ENCODE peak calls at places on chromosomes 13 and 19, in eight cellular contexts. X, O, Z, C, K, D, T and P are unnamed samples.

GRCh38 chr19:19746286-19747213 is 13.6 kb upstream of the ZNF14 start:
- DNase-seq in K (no peak), X (no peak), Z (no peak), T (no peak), D (no peak), O (no peak), C (no peak), P (no peak)

GRCh38 chr13:31322025-31322424 is 122.2 kb downstream of the B3GLCT start:
- DNase-seq in X (no peak), O (no peak), Z (peak; percentile 9), D (no peak), C (no peak), K (no peak), T (peak; percentile 58), P (no peak)

GRCh38 chr13:80547885-80548284 is 207.0 kb upstream of the SPRY2 start:
- DNase-seq in O (no peak), T (no peak), K (no peak), X (no peak), Z (peak; percentile 22), C (no peak), D (no peak), P (no peak)

GRCh38 chr13:74264333-74264732 is 130.1 kb upstream of the KLF12 start:
- DNase-seq in O (no peak), K (no peak), Z (no peak), D (no peak), C (no peak), X (no peak), T (no peak), P (no peak)

GRCh38 chr13:80529734-80530133 is 188.8 kb upstream of the SPRY2 start:
- DNase-seq in K (no peak), C (no peak), T (peak; percentile 85), O (no peak), X (no peak), D (no peak), Z (peak; percentile 74), P (no peak)

GRCh38 chr13:77838271-77838670 is 80.4 kb downstream of the EDNRB start:
- DNase-seq in K (no peak), X (no peak), O (no peak), T (no peak), C (no peak), Z (no peak), D (no peak), P (no peak)

GRCh38 chr13:45301263-45301662 is 39.7 kb downstream of the TPT1 start:
- DNase-seq in D (no peak), Z (no peak), C (no peak), K (no peak), T (no peak), X (no peak), O (no peak), P (no peak)

GRCh38 chr13:38686635-38687245 is at the start of gene FREM2:
- DNase-seq in O (no peak), X (peak; percentile 81), K (peak; percentile 4), Z (no peak), T (peak; percentile 53), C (no peak), D (peak; percentile 31), P (peak; percentile 54)